ENCODE peak calls at places on chromosomes 1 and 21, in four cellular contexts. E is A172, U is EL, L is H1. A is an unnamed sample.
A peak's percentile ranks its signal among the peaks of the same experiment; 100 is the strongest.

GRCh38 chr1:192575499-192576189 is at the start of gene RGS1:
- DNase-seq in E (no peak), L (no peak), U (no peak), A (no peak)

GRCh38 chr1:219837274-219837993 is 90.9 kb downstream of the SLC30A10 start:
- DNase-seq in L (no peak), U (peak; percentile 52), E (peak; percentile 66), A (peak; percentile 24)

GRCh38 chr21:43984905-43985689 is 27.0 kb upstream of the TRAPPC10 start:
- DNase-seq in E (no peak), U (no peak), L (no peak), A (no peak)

GRCh38 chr1:168387781-168388760 is 107.4 kb downstream of the TBX19 start:
- DNase-seq in U (no peak), E (no peak), L (no peak), A (no peak)

GRCh38 chr1:31923905-31924304 is 14.3 kb downstream of the PTP4A2 start:
- DNase-seq in U (no peak), L (no peak), E (no peak), A (no peak)

GRCh38 chr1:246569248-246570238 is 3.3 kb downstream of the CNST start:
- DNase-seq in U (peak; percentile 54), L (no peak), E (peak; percentile 19), A (no peak)

GRCh38 chr1:235397733-235398132 is 30.5 kb downstream of the TBCE start:
- DNase-seq in U (peak; percentile 97), E (peak; percentile 75), L (no peak), A (peak; percentile 94)

GRCh38 chr1:70517444-70517843 is 106.4 kb downstream of the CTH start:
- DNase-seq in L (no peak), U (no peak), E (no peak), A (no peak)

GRCh38 chr1:22246755-22247480 is 104.0 kb upstream of the WNT4 start:
- DNase-seq in E (no peak), U (no peak), L (no peak), A (no peak)

GRCh38 chr1:229033480-229033879 is 237.4 kb upstream of the RAB4A start:
- DNase-seq in U (no peak), L (no peak), E (no peak), A (no peak)

GRCh38 chr1:225535280-225535679 is 107.4 kb upstream of the LBR start:
- DNase-seq in E (no peak), L (no peak), U (no peak), A (no peak)

GRCh38 chr21:45096216-45096615 is 21.8 kb downstream of the ADARB1 start:
- DNase-seq in L (no peak), E (no peak), U (no peak), A (no peak)

GRCh38 chr1:31625561-31626272 is 8.2 kb downstream of the HCRTR1 start:
- DNase-seq in L (no peak), U (peak; percentile 64), E (peak; percentile 28), A (peak; percentile 73)

GRCh38 chr1:19435851-19436465 is 49.4 kb downstream of the CAPZB start:
- DNase-seq in L (no peak), U (peak; percentile 75), E (no peak), A (peak; percentile 50)

A was measured in AG08395.